ENCODE peak calls at places on chromosomes 2 and 18, in eight cellular contexts. One of them, this sample, is unnamed.

GRCh38 chr2:19559596-19560240 is 201.3 kb upstream of the OSR1 start:
- DNase-seq in germinal center: no peak
- DNase-seq in RWPE1: no peak
- DNase-seq in EL: no peak
- DNase-seq in kidney tubule cell: no peak
- DNase-seq in fibroblast of mammary gland: no peak
- DNase-seq in HuH-7: no peak
- DNase-seq in heart left ventricle: no peak
- DNase-seq in this sample: no peak

GRCh38 chr2:196166876-196167275 is 4.5 kb downstream of the STK17B start:
- DNase-seq in germinal center: no peak
- DNase-seq in RWPE1: peak; percentile 12
- DNase-seq in EL: peak; percentile 76
- DNase-seq in kidney tubule cell: no peak
- DNase-seq in fibroblast of mammary gland: peak; percentile 67
- DNase-seq in HuH-7: no peak
- DNase-seq in heart left ventricle: no peak
- DNase-seq in this sample: no peak

GRCh38 chr2:80058562-80058961 is 246.0 kb downstream of the LRRTM1 start:
- DNase-seq in germinal center: no peak
- DNase-seq in RWPE1: no peak
- DNase-seq in EL: no peak
- DNase-seq in kidney tubule cell: no peak
- DNase-seq in fibroblast of mammary gland: no peak
- DNase-seq in HuH-7: no peak
- DNase-seq in heart left ventricle: no peak
- DNase-seq in this sample: no peak

GRCh38 chr2:54666741-54667639 is 56.5 kb upstream of the EML6 start:
- DNase-seq in germinal center: no peak
- DNase-seq in RWPE1: no peak
- DNase-seq in EL: no peak
- DNase-seq in kidney tubule cell: no peak
- DNase-seq in fibroblast of mammary gland: peak; percentile 81
- DNase-seq in HuH-7: peak; percentile 66
- DNase-seq in heart left ventricle: peak; percentile 54
- DNase-seq in this sample: no peak

GRCh38 chr18:47149457-47150028 is 757 bp downstream of the HDHD2 start:
- DNase-seq in germinal center: no peak
- DNase-seq in RWPE1: no peak
- DNase-seq in EL: peak; percentile 29
- DNase-seq in kidney tubule cell: peak; percentile 23
- DNase-seq in fibroblast of mammary gland: peak; percentile 7
- DNase-seq in HuH-7: peak; percentile 5
- DNase-seq in heart left ventricle: no peak
- DNase-seq in this sample: no peak

GRCh38 chr2:218717262-218717661 is 6.6 kb downstream of the TTLL4 start:
- DNase-seq in germinal center: no peak
- DNase-seq in RWPE1: peak; percentile 69
- DNase-seq in EL: peak; percentile 21
- DNase-seq in kidney tubule cell: peak; percentile 53
- DNase-seq in fibroblast of mammary gland: no peak
- DNase-seq in HuH-7: no peak
- DNase-seq in heart left ventricle: no peak
- DNase-seq in this sample: no peak

GRCh38 chr2:65991332-65991731 is 443.6 kb upstream of the MEIS1 start:
- DNase-seq in germinal center: no peak
- DNase-seq in RWPE1: no peak
- DNase-seq in EL: no peak
- DNase-seq in kidney tubule cell: no peak
- DNase-seq in fibroblast of mammary gland: no peak
- DNase-seq in HuH-7: peak; percentile 2
- DNase-seq in heart left ventricle: no peak
- DNase-seq in this sample: no peak

GRCh38 chr2:47178359-47178758 is 23.3 kb upstream of the STPG4 start:
- DNase-seq in germinal center: no peak
- DNase-seq in RWPE1: no peak
- DNase-seq in EL: no peak
- DNase-seq in kidney tubule cell: no peak
- DNase-seq in fibroblast of mammary gland: no peak
- DNase-seq in HuH-7: no peak
- DNase-seq in heart left ventricle: no peak
- DNase-seq in this sample: no peak

GRCh38 chr2:232839680-232840079 is 30.4 kb upstream of the SNORC start:
- DNase-seq in germinal center: no peak
- DNase-seq in RWPE1: no peak
- DNase-seq in EL: no peak
- DNase-seq in kidney tubule cell: peak; percentile 10
- DNase-seq in fibroblast of mammary gland: no peak
- DNase-seq in HuH-7: no peak
- DNase-seq in heart left ventricle: peak; percentile 46
- DNase-seq in this sample: no peak

GRCh38 chr2:3636586-3637310 is 21.3 kb upstream of the ALLC start:
- DNase-seq in germinal center: no peak
- DNase-seq in RWPE1: no peak
- DNase-seq in EL: no peak
- DNase-seq in kidney tubule cell: no peak
- DNase-seq in fibroblast of mammary gland: no peak
- DNase-seq in HuH-7: no peak
- DNase-seq in heart left ventricle: no peak
- DNase-seq in this sample: no peak

GRCh38 chr2:213279961-213280360 is 4.3 kb upstream of the SPAG16 start:
- DNase-seq in germinal center: no peak
- DNase-seq in RWPE1: no peak
- DNase-seq in EL: no peak
- DNase-seq in kidney tubule cell: no peak
- DNase-seq in fibroblast of mammary gland: peak; percentile 89
- DNase-seq in HuH-7: no peak
- DNase-seq in heart left ventricle: no peak
- DNase-seq in this sample: no peak

GRCh38 chr18:37671530-37671929 is 105.9 kb upstream of the CELF4 start:
- DNase-seq in germinal center: no peak
- DNase-seq in RWPE1: no peak
- DNase-seq in EL: no peak
- DNase-seq in kidney tubule cell: no peak
- DNase-seq in fibroblast of mammary gland: no peak
- DNase-seq in HuH-7: no peak
- DNase-seq in heart left ventricle: no peak
- DNase-seq in this sample: no peak

GRCh38 chr2:236014408-236015131 is 153.6 kb downstream of the GBX2 start:
- DNase-seq in germinal center: no peak
- DNase-seq in RWPE1: no peak
- DNase-seq in EL: no peak
- DNase-seq in kidney tubule cell: no peak
- DNase-seq in fibroblast of mammary gland: no peak
- DNase-seq in HuH-7: no peak
- DNase-seq in heart left ventricle: no peak
- DNase-seq in this sample: no peak

GRCh38 chr2:54289942-54290702 is 34.1 kb upstream of the TSPYL6 start:
- DNase-seq in germinal center: no peak
- DNase-seq in RWPE1: no peak
- DNase-seq in EL: no peak
- DNase-seq in kidney tubule cell: no peak
- DNase-seq in fibroblast of mammary gland: no peak
- DNase-seq in HuH-7: no peak
- DNase-seq in heart left ventricle: no peak
- DNase-seq in this sample: no peak

GRCh38 chr2:201279079-201279478 is 18.7 kb downstream of the CASP8 start:
- DNase-seq in germinal center: no peak
- DNase-seq in RWPE1: no peak
- DNase-seq in EL: no peak
- DNase-seq in kidney tubule cell: no peak
- DNase-seq in fibroblast of mammary gland: no peak
- DNase-seq in HuH-7: no peak
- DNase-seq in heart left ventricle: no peak
- DNase-seq in this sample: no peak

GRCh38 chr2:227576110-227576509 is 22.6 kb upstream of the SCYGR2 start:
- DNase-seq in germinal center: no peak
- DNase-seq in RWPE1: no peak
- DNase-seq in EL: no peak
- DNase-seq in kidney tubule cell: peak; percentile 12
- DNase-seq in fibroblast of mammary gland: no peak
- DNase-seq in HuH-7: no peak
- DNase-seq in heart left ventricle: no peak
- DNase-seq in this sample: no peak

GRCh38 chr2:168961450-168962229 is 60.5 kb downstream of the G6PC2 start:
- DNase-seq in germinal center: peak; percentile 59
- DNase-seq in RWPE1: peak; percentile 51
- DNase-seq in EL: peak; percentile 73
- DNase-seq in kidney tubule cell: peak; percentile 80
- DNase-seq in fibroblast of mammary gland: peak; percentile 81
- DNase-seq in HuH-7: peak; percentile 17
- DNase-seq in heart left ventricle: no peak
- DNase-seq in this sample: no peak

GRCh38 chr2:112805542-112805941 is 21.2 kb upstream of the IL1A start:
- DNase-seq in germinal center: peak; percentile 50
- DNase-seq in RWPE1: peak; percentile 82
- DNase-seq in EL: no peak
- DNase-seq in kidney tubule cell: no peak
- DNase-seq in fibroblast of mammary gland: no peak
- DNase-seq in HuH-7: no peak
- DNase-seq in heart left ventricle: no peak
- DNase-seq in this sample: no peak

GRCh38 chr2:173858297-173858731 is 106.9 kb downstream of the SP3 start:
- DNase-seq in germinal center: no peak
- DNase-seq in RWPE1: no peak
- DNase-seq in EL: no peak
- DNase-seq in kidney tubule cell: peak; percentile 89
- DNase-seq in fibroblast of mammary gland: no peak
- DNase-seq in HuH-7: no peak
- DNase-seq in heart left ventricle: no peak
- DNase-seq in this sample: no peak

GRCh38 chr2:148614024-148614331 is 30.6 kb upstream of the EPC2 start:
- DNase-seq in germinal center: no peak
- DNase-seq in RWPE1: no peak
- DNase-seq in EL: peak; percentile 62
- DNase-seq in kidney tubule cell: peak; percentile 58
- DNase-seq in fibroblast of mammary gland: peak; percentile 28
- DNase-seq in HuH-7: no peak
- DNase-seq in heart left ventricle: no peak
- DNase-seq in this sample: no peak

GRCh38 chr18:42290318-42291307 is 335.6 kb downstream of the PIK3C3 start:
- DNase-seq in germinal center: no peak
- DNase-seq in RWPE1: no peak
- DNase-seq in EL: no peak
- DNase-seq in kidney tubule cell: no peak
- DNase-seq in fibroblast of mammary gland: no peak
- DNase-seq in HuH-7: no peak
- DNase-seq in heart left ventricle: peak; percentile 40
- DNase-seq in this sample: no peak

GRCh38 chr2:241272722-241273551 is 42.5 kb downstream of the HDLBP start:
- DNase-seq in germinal center: peak; percentile 55
- DNase-seq in RWPE1: peak; percentile 59
- DNase-seq in EL: peak; percentile 81
- DNase-seq in kidney tubule cell: peak; percentile 50
- DNase-seq in fibroblast of mammary gland: peak; percentile 52
- DNase-seq in HuH-7: peak; percentile 60
- DNase-seq in heart left ventricle: peak; percentile 80
- DNase-seq in this sample: no peak

GRCh38 chr2:98822301-98823164 is 91.6 kb upstream of the MGAT4A start:
- DNase-seq in germinal center: peak; percentile 66
- DNase-seq in RWPE1: no peak
- DNase-seq in EL: no peak
- DNase-seq in kidney tubule cell: peak; percentile 26
- DNase-seq in fibroblast of mammary gland: no peak
- DNase-seq in HuH-7: no peak
- DNase-seq in heart left ventricle: peak; percentile 81
- DNase-seq in this sample: peak; percentile 20

GRCh38 chr18:50839996-50840395 is 20.2 kb upstream of the MRO start:
- DNase-seq in germinal center: no peak
- DNase-seq in RWPE1: no peak
- DNase-seq in EL: no peak
- DNase-seq in kidney tubule cell: no peak
- DNase-seq in fibroblast of mammary gland: no peak
- DNase-seq in HuH-7: no peak
- DNase-seq in heart left ventricle: no peak
- DNase-seq in this sample: no peak

GRCh38 chr2:198880421-198880820 is 577.3 kb downstream of the SATB2 start:
- DNase-seq in germinal center: no peak
- DNase-seq in RWPE1: no peak
- DNase-seq in EL: no peak
- DNase-seq in kidney tubule cell: no peak
- DNase-seq in fibroblast of mammary gland: no peak
- DNase-seq in HuH-7: no peak
- DNase-seq in heart left ventricle: no peak
- DNase-seq in this sample: no peak

GRCh38 chr2:130756041-130756720 is 841 bp downstream of the AMER3 start:
- DNase-seq in germinal center: peak; percentile 50
- DNase-seq in RWPE1: peak; percentile 60
- DNase-seq in EL: no peak
- DNase-seq in kidney tubule cell: peak; percentile 22
- DNase-seq in fibroblast of mammary gland: peak; percentile 1
- DNase-seq in HuH-7: peak; percentile 57
- DNase-seq in heart left ventricle: no peak
- DNase-seq in this sample: no peak

GRCh38 chr2:30989746-30990145 is 148.5 kb downstream of the GALNT14 start:
- DNase-seq in germinal center: no peak
- DNase-seq in RWPE1: no peak
- DNase-seq in EL: no peak
- DNase-seq in kidney tubule cell: no peak
- DNase-seq in fibroblast of mammary gland: no peak
- DNase-seq in HuH-7: no peak
- DNase-seq in heart left ventricle: no peak
- DNase-seq in this sample: no peak

GRCh38 chr2:235694721-235695601 is 201.1 kb downstream of the AGAP1 start:
- DNase-seq in germinal center: no peak
- DNase-seq in RWPE1: no peak
- DNase-seq in EL: no peak
- DNase-seq in kidney tubule cell: no peak
- DNase-seq in fibroblast of mammary gland: no peak
- DNase-seq in HuH-7: peak; percentile 16
- DNase-seq in heart left ventricle: peak; percentile 7
- DNase-seq in this sample: no peak

GRCh38 chr2:25098056-25098455 is 56.2 kb downstream of the EFR3B start:
- DNase-seq in germinal center: no peak
- DNase-seq in RWPE1: no peak
- DNase-seq in EL: no peak
- DNase-seq in kidney tubule cell: no peak
- DNase-seq in fibroblast of mammary gland: no peak
- DNase-seq in HuH-7: no peak
- DNase-seq in heart left ventricle: no peak
- DNase-seq in this sample: no peak

GRCh38 chr18:32801236-32801635 is 28.4 kb upstream of the KLHL14 start:
- DNase-seq in germinal center: no peak
- DNase-seq in RWPE1: no peak
- DNase-seq in EL: no peak
- DNase-seq in kidney tubule cell: peak; percentile 58
- DNase-seq in fibroblast of mammary gland: no peak
- DNase-seq in HuH-7: no peak
- DNase-seq in heart left ventricle: no peak
- DNase-seq in this sample: no peak

GRCh38 chr2:175152242-175152641 is 15.8 kb downstream of the ATF2 start:
- DNase-seq in germinal center: no peak
- DNase-seq in RWPE1: no peak
- DNase-seq in EL: no peak
- DNase-seq in kidney tubule cell: peak; percentile 28
- DNase-seq in fibroblast of mammary gland: no peak
- DNase-seq in HuH-7: no peak
- DNase-seq in heart left ventricle: no peak
- DNase-seq in this sample: no peak

GRCh38 chr2:189412330-189412953 is 28.8 kb upstream of the WDR75 start:
- DNase-seq in germinal center: peak; percentile 24
- DNase-seq in RWPE1: peak; percentile 23
- DNase-seq in EL: peak; percentile 67
- DNase-seq in kidney tubule cell: peak; percentile 43
- DNase-seq in fibroblast of mammary gland: peak; percentile 82
- DNase-seq in HuH-7: peak; percentile 9
- DNase-seq in heart left ventricle: no peak
- DNase-seq in this sample: peak; percentile 8

GRCh38 chr2:169828141-169828811 is 1.0 kb downstream of the UBR3 start:
- DNase-seq in germinal center: peak; percentile 54
- DNase-seq in RWPE1: peak; percentile 46
- DNase-seq in EL: peak; percentile 67
- DNase-seq in kidney tubule cell: peak; percentile 53
- DNase-seq in fibroblast of mammary gland: peak; percentile 38
- DNase-seq in HuH-7: peak; percentile 73
- DNase-seq in heart left ventricle: peak; percentile 62
- DNase-seq in this sample: peak; percentile 19